ENCODE peak calls at places on chromosomes 4 and X, in six cellular contexts. T is hepatocyte, C is tibial nerve, V is Panc1, Y is progenitor cell of endocrine pancreas, R is PC-3. L is an unnamed sample.

GRCh38 chr4:175308236-175308635 is 390.1 kb downstream of the ADAM29 start:
- DNase-seq in T (no peak), Y (no peak), R (peak), C (no peak), V (no peak), L (no peak)

GRCh38 chr4:79823148-79823763 is 249.8 kb downstream of the ANTXR2 start:
- DNase-seq in Y (no peak), T (peak), V (no peak), R (peak), C (no peak), L (no peak)

GRCh38 chrX:12955882-12956703 is 18.8 kb upstream of the TMSB4X start:
- DNase-seq in R (peak), V (no peak), Y (no peak), C (no peak), T (peak), L (no peak)

GRCh38 chr4:54093609-54094240 is 6.2 kb upstream of the GSX2 start:
- DNase-seq in R (no peak), T (no peak), V (no peak), C (no peak), Y (no peak), L (no peak)

GRCh38 chr4:146957252-146957651 is 11.6 kb upstream of the TTC29 start:
- DNase-seq in R (peak), Y (no peak), T (no peak), V (no peak), C (no peak), L (no peak)

GRCh38 chr4:6269400-6269650 is 325 bp upstream of the WFS1 start:
- DNase-seq in V (no peak), Y (no peak), T (no peak), R (no peak), C (no peak), L (no peak)

GRCh38 chr4:184102488-184102887 is 115.2 kb downstream of the ENPP6 start:
- DNase-seq in T (no peak), Y (no peak), R (no peak), V (no peak), C (no peak), L (no peak)

GRCh38 chr4:93183589-93183988 is 645.0 kb upstream of the ATOH1 start:
- DNase-seq in R (peak), Y (no peak), V (no peak), T (no peak), C (no peak), L (no peak)

GRCh38 chr4:162506253-162506652 is 342.5 kb upstream of the FSTL5 start:
- DNase-seq in Y (no peak), C (no peak), R (peak), V (no peak), T (peak), L (no peak)

GRCh38 chr4:141652161-141652778 is 15.9 kb downstream of the IL15 start:
- DNase-seq in C (no peak), R (no peak), Y (no peak), V (no peak), T (peak), L (no peak)

GRCh38 chr4:141656031-141656430 is 19.6 kb downstream of the IL15 start:
- DNase-seq in C (no peak), R (no peak), T (no peak), V (no peak), Y (no peak), L (no peak)

GRCh38 chr4:141658316-141658715 is 21.9 kb downstream of the IL15 start:
- DNase-seq in V (no peak), T (no peak), R (no peak), C (no peak), Y (no peak), L (no peak)

GRCh38 chr4:141657550-141657949 is 21.2 kb downstream of the IL15 start:
- DNase-seq in V (no peak), C (no peak), Y (no peak), R (no peak), T (no peak), L (no peak)

DNA sequence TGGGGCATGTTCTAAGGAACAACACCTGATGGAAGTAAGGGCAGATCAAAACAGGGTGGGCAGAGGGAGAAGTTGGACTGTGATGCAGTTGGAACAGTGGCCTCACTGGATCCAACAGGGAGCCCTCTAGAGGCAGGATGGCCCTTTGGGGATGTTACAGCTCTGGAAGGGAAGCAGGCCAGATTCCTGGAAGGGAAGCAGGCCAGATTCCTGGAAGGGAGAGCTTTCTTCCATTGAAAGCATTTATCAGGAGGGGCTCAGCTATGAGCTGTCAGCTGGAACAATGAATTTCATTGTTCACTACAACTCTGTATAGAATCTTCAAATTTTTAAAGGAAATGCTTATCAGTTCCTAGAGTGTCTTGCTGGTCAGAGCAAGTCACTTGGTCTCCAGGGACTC is 17.7 kb downstream of the IL15 start:
- DNase-seq in V (no peak), Y (no peak), C (no peak), T (peak), R (peak), L (peak)
- TF ChIP-seq CTCF in V (peak), Y (peak), C (no peak), T (peak), R (peak), L (peak)

GRCh38 chrX:135112096-135112729 is 8.1 kb downstream of the ETDB start:
- DNase-seq in C (no peak), V (peak), R (peak), Y (no peak), T (peak), L (no peak)
- TF ChIP-seq CTCF in C (peak), V (peak), R (peak), Y (peak), T (peak), L (peak)

DNA sequence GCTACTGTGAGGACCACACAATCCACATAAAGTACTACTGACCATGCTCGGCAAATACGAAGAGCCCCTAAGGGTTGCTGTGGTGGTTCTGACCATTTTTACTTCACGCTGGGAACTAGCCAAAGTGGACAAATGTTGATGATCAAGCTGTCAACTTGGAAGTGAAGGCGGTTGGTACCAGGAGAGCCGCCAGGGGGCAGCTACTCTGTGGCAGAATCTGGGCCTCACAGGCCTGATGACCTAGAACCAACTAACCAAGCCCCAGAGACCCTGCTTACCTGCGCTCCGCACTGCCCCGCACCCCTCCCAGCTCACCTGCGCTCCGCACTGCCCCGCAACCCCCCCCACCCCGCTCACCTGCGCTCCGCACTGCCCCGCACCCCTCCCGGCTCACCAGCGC is 5.6 kb downstream of the GAK start:
- DNase-seq in R (peak), Y (no peak), C (no peak), T (peak), V (no peak), L (peak)
- TF ChIP-seq CTCF in R (peak), Y (peak), C (no peak), T (peak), V (peak), L (peak)

GRCh38 chrX:53309837-53310236 is 28.5 kb upstream of the IQSEC2 start:
- DNase-seq in V (no peak), T (no peak), Y (no peak), C (no peak), R (no peak), L (no peak)

GRCh38 chrX:53316121-53316859 is 34.9 kb upstream of the IQSEC2 start:
- DNase-seq in R (no peak), V (no peak), T (no peak), C (no peak), Y (no peak), L (no peak)

GRCh38 chrX:53316860-53317237 is 35.5 kb upstream of the IQSEC2 start:
- DNase-seq in V (no peak), T (no peak), R (no peak), Y (no peak), C (no peak), L (no peak)

GRCh38 chrX:53313746-53314105 is 32.3 kb upstream of the IQSEC2 start:
- DNase-seq in R (no peak), V (no peak), Y (no peak), C (no peak), T (no peak), L (no peak)

DNA sequence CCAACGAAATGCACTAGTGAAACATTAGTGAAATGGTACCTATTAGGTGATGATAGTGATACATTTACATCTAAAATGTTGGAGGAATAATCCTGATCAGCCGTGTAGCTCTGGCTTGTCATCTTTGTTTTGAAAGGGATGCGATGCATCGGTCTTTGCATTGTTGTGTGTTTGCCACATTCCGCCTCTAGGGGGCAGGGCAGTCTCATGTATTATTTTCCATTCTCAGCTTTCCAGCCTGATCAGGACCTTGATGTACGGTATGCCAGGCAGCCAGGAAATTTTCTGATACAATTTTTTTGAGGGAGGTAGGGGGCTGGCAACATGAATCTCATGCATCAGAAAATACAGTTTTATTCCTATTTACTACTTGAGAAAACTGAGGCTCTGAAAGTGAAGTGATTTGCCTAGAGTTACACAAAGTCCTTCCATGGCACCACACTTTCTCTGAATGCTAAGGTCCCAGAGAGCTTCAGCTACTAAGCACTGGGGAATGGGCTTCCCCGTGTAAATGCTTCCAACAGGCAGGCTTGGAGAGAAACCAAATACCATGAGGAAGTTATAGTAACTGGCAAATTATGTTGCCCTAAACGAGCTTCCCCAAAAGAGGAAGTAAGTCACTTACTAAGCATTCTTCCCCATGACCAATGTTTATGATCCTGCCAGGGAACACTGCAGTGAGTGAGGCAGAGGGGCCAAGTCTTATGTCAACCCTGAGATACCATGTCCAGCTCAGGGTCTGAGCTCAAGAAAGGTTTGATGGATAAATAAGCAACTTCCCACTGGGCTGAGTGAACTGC is 31.8 kb upstream of the IQSEC2 start:
- DNase-seq in T (peak), V (peak), Y (peak), R (peak), C (peak), L (peak)
- TF ChIP-seq CTCF in T (peak), V (peak), Y (peak), R (peak), C (peak), L (peak)

GRCh38 chr4:153649572-153649991 is 34.5 kb upstream of the TLR2 start:
- DNase-seq in T (peak), R (peak), Y (no peak), V (no peak), C (no peak), L (no peak)
- TF ChIP-seq CTCF in T (no peak), R (peak), Y (peak), V (peak), C (no peak), L (peak)

GRCh38 chr4:90120037-90120436 is 7.2 kb upstream of the CCSER1 start:
- DNase-seq in T (no peak), R (peak), C (no peak), Y (no peak), V (no peak), L (no peak)
- TF ChIP-seq CTCF in T (no peak), R (peak), C (no peak), Y (no peak), V (peak), L (no peak)

GRCh38 chrX:17005712-17006372 is 59.4 kb downstream of the REPS2 start:
- DNase-seq in T (no peak), R (no peak), Y (no peak), V (no peak), C (no peak), L (no peak)

GRCh38 chrX:17009856-17010650 is 63.6 kb downstream of the REPS2 start:
- DNase-seq in R (no peak), C (no peak), V (no peak), T (peak), Y (no peak), L (no peak)

DNA sequence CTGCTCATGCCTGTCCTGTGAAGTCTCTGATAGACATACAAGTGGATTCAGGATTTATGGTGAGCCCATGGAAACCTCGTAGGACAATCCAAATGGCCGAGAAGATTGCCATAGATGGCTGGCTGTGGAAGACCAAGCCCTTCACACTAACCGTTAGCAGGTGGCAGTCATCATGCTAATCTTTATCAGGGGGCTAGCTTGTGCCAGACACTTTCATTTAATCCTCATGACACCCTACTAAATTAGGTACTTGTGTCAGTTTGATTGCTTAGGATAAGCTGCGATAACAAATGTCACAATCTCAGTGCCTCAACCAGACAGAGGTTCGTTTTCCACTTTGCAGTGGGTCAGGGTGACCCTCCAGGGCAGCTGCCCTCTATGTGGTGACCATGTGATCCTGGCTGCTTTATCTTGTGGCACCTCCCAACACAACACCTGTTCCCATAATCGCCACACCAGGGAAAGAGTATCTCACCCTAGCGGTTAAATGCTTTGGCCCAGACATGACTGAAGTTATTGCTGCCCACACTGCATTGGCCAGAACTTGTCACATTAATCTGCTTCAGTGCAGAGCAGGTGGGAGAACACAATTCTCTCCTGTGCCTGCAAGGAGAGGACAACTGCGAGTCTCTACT is 60.8 kb downstream of the REPS2 start:
- DNase-seq in V (no peak), T (no peak), Y (no peak), R (peak), C (no peak), L (no peak)
- TF ChIP-seq CTCF in V (peak), T (peak), Y (peak), R (peak), C (no peak), L (peak)

DNA sequence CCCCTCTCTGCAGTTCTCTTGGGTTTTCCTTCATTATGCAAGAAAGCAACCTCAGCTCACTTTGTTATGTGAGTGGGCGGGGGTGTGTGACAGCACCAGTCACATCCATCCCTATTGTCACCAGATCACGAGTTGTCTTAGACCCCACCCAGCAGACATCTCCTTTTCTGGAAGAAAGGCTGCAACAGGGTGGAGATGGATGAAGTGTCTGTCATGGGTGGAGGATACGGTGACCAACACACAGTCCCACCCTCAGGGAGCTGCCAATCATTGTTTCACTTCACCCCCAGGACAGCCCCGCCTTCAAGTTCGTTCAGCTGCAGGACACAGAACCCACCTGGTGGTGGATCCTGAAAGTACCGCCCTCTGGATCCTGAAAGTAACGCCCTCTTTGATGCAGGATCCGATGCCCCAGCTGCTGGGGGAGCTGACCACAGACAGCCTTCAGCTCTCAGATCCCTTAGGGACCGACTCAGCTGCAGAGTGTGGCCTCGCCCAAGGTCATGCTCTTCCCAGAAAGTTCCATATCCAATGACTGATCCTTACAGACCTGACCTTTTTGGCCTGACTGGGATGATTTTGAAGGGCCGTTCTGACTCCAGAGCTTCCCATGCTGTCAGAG is 79.7 kb downstream of the SMIM20 start:
- DNase-seq in R (peak), T (peak), C (no peak), Y (no peak), V (no peak), L (peak)
- TF ChIP-seq CTCF in R (peak), T (peak), C (no peak), Y (peak), V (peak), L (peak)

DNA sequence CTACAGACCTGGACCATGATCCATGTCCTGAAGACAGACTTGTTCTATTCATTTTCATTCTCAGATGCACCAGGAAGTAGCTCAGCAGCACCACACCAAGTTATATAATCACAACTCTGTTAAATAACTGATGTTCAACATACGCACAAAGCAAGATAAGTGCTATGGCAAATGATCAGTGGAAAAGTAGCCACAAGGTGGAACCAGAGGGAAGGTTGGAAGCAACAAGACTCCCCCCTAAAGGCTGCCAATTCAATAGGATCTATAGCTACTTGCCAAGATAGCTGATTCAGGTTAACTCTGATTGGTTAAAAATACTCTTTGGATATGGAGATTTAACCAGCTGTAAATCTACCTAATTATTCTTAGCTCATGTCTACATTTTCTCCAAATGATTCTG is 23.7 kb upstream of the FAM47B start:
- DNase-seq in T (peak), C (no peak), Y (no peak), V (no peak), R (peak), L (peak)
- TF ChIP-seq CTCF in T (peak), C (no peak), Y (peak), V (peak), R (peak), L (peak)

L was measured in neural crest cell.